ENCODE peak calls at places on chromosomes 7 and 10, in five cellular contexts. J is K562, I is HepG2, V is SK-N-SH, E is GM12878. W is an unnamed sample.

GRCh38 chr7:133940368-133940767 is 186.8 kb upstream of the LRGUK start:
- DNase-seq in J (no peak), I (no peak), V (no peak), E (no peak), W (no peak)

GRCh38 chr7:30778246-30779025 is 7.2 kb downstream of the MINDY4 start:
- DNase-seq in J (no peak), I (no peak), V (no peak), E (no peak), W (no peak)

GRCh38 chr10:132109341-132110072 is 43.8 kb downstream of the JAKMIP3 start:
- DNase-seq in J (no peak), I (no peak), V (no peak), E (no peak), W (no peak)

GRCh38 chr7:100477871-100478248 is 1.2 kb downstream of the TSC22D4 start:
- DNase-seq in J (no peak), I (no peak), V (no peak), E (no peak), W (no peak)

GRCh38 chr7:101954494-101954893 is 137.1 kb downstream of the CUX1 start:
- DNase-seq in J (no peak), I (no peak), V (no peak), E (no peak), W (no peak)

GRCh38 chr7:133822816-133823552 is 304.2 kb upstream of the LRGUK start:
- DNase-seq in J (no peak), I (no peak), V (no peak), E (no peak), W (no peak)

GRCh38 chr10:17031656-17032630 is 97.7 kb downstream of the CUBN start:
- DNase-seq in J (no peak), I (no peak), V (no peak), E (no peak), W (no peak)

GRCh38 chr10:110269641-110270318 is 34.9 kb downstream of the SMNDC1 start:
- DNase-seq in J (no peak), I (peak), V (no peak), E (no peak), W (no peak)

GRCh38 chr7:146175716-146176115 is 59.1 kb downstream of the CNTNAP2 start:
- DNase-seq in J (no peak), I (no peak), V (no peak), E (no peak), W (peak)

GRCh38 chr7:29843106-29843505 is 36.8 kb downstream of the WIPF3 start:
- DNase-seq in J (no peak), I (no peak), V (no peak), E (no peak), W (no peak)

GRCh38 chr7:79453266-79453557 is 255 bp downstream of the MAGI2 start:
- DNase-seq in J (no peak), I (no peak), V (no peak), E (no peak), W (peak)

GRCh38 chr7:16753932-16754571 is 497 bp downstream of the TSPAN13 start:
- DNase-seq in J (peak), I (peak), V (peak), E (no peak), W (peak)

GRCh38 chr7:96300487-96300886 is 21.4 kb downstream of the SLC25A13 start:
- DNase-seq in J (no peak), I (peak), V (no peak), E (no peak), W (no peak)

GRCh38 chr10:125007436-125007835 is 65.5 kb downstream of the ZRANB1 start:
- DNase-seq in J (no peak), I (no peak), V (no peak), E (no peak), W (no peak)

GRCh38 chr10:125006921-125007391 is 65.0 kb downstream of the ZRANB1 start:
- DNase-seq in J (no peak), I (no peak), V (peak), E (no peak), W (no peak)

GRCh38 chr10:125010362-125010761 is 68.4 kb downstream of the ZRANB1 start:
- DNase-seq in J (no peak), I (no peak), V (peak), E (no peak), W (no peak)

GRCh38 chr10:125009580-125010235 is 67.8 kb downstream of the ZRANB1 start:
- DNase-seq in J (no peak), I (no peak), V (no peak), E (no peak), W (no peak)

DNA sequence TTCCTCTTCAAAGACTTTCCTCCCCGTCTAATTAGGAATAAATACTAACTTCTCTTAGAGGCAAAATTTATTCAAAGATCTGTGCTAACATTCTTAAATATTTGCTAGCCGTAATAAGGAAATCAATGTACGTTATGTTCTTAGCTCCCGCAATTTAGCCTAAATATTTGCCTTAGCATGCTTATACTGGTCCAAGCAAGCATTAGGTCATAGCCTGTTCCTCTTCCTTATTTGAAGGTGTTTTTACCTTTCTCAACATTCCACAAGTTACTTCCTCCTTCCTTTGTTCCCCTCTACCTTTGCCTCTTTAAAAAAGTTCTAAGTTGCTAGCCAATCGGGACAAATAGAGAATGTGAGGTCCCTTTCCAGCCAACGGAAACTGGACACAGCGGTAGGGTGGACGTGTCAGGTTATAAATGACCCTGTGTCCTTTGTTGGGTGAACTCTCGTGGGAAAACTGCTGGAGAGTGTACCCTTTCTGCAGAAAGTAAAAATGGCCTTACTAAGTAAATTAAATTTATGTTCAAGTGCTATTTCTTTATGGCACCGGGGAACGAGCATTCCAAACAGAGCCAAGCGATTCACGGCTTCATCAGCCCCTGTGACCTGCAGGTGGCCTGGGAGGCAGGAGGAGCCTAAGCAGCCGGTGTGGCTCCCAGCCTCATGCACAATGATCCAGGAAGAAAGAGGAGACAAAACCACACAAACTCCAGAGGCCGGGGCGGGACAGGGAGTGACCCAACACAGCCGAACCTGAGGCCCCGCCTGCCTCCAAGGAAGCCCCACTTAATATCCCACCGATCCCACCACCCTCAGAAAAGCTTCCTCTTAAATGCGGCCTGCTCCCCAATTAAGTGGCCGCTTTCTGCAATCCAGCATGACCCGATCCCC is 67.0 kb downstream of the ZRANB1 start:
- DNase-seq in J (no peak), I (no peak), V (no peak), E (no peak), W (no peak)
- TF ChIP-seq FOXM1 in J (no peak), I (no peak), V (no peak), E (no peak), W (no peak)

GRCh38 chr7:115477193-115477651 is 553.3 kb downstream of the TFEC start:
- DNase-seq in J (no peak), I (no peak), V (no peak), E (no peak), W (peak)

GRCh38 chr7:115475206-115475605 is 553.3 kb downstream of the MDFIC start:
- DNase-seq in J (no peak), I (no peak), V (no peak), E (no peak), W (no peak)

GRCh38 chr7:115475774-115476407 is 554.0 kb downstream of the MDFIC start:
- DNase-seq in J (no peak), I (no peak), V (no peak), E (no peak), W (peak)

GRCh38 chr7:115478426-115478825 is 552.1 kb downstream of the TFEC start:
- DNase-seq in J (no peak), I (no peak), V (no peak), E (no peak), W (no peak)

DNA sequence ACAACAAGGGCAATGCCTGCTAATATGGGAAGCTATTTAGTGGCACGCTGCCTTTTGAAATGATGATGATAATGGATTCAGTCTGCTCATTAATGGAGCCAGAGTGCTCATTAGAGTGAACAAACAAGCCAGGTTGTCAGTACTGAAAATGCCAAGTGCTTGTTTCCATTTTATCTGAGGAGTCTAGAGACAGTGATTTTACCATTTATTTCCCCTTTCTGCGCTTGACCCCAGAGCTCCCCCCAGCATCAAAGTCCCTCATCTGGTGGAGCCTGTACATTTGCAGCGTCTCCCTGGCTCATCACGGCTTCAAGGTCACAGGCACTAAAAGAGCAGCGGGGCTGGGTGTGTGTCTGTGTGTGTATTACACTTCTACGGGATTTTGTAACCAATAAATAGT is 553.9 kb downstream of the TFEC start:
- DNase-seq in J (no peak), I (no peak), V (no peak), E (no peak), W (no peak)
- TF ChIP-seq FOXM1 in J (no peak), I (no peak), V (no peak), E (no peak), W (no peak)

DNA sequence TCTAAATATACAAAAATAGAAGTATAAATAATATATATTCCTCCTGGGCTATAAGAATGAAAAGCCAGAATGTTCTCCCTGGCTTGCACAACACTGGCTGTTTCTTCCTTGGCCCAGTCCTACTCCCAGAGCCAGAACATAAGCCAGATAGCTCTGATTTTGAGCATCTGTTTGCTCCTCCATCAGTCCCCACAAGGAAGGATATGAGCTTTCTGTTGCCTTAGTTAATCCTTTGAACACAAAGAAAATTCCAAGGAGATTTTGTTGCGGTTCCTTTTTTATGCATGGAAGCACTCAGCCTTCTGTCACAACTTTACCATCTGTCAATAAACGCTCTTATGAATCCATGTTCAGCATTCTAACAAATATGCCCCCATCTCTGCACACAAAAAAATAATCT is 361.8 kb downstream of the IPMK start:
- DNase-seq in J (no peak), I (no peak), V (no peak), E (no peak), W (no peak)
- TF ChIP-seq FOXM1 in J (no peak), I (no peak), V (no peak), E (no peak), W (no peak)

GRCh38 chr10:81889181-81889769 is 14.3 kb downstream of the NRG3 start:
- DNase-seq in J (no peak), I (no peak), V (no peak), E (no peak), W (no peak)
- TF ChIP-seq FOXM1 in J (no peak), I (no peak), V (no peak), E (no peak), W (no peak)

DNA sequence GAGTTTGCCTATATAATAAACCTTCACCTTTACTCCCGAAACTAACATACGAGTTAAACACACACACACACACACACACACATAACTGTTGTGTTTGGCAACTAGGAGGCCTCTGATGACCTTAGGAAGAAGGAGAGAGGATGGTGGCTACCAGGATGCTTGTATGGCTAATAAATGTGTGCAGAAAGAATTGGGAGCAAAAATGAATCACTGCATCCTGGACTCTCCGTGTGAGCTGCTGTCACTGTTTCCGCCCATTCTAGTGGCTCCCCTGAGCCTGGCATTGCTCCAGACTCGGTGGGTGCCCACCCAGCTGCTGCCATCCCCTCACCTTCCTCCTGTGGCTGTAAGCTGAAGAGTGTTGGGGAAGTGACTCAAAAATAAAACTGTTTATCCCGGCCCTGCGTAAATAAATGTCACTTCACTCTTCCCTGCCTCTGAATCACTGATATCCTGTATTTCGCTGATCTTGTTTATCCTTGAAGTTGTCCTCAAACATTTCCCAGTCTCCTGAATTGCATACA is 149.5 kb upstream of the MINDY3 start:
- DNase-seq in J (no peak), I (no peak), V (no peak), E (no peak), W (no peak)
- TF ChIP-seq FOXM1 in J (no peak), I (no peak), V (no peak), E (no peak), W (no peak)

GRCh38 chr10:86868353-86868752 is 89.1 kb downstream of the MMRN2 start:
- DNase-seq in J (no peak), I (no peak), V (no peak), E (no peak), W (peak)
- TF ChIP-seq FOXM1 in J (no peak), I (no peak), V (no peak), E (no peak), W (no peak)

GRCh38 chr10:59622320-59622901 is 87.2 kb downstream of the SLC16A9 start:
- DNase-seq in J (peak), I (peak), V (peak), E (no peak), W (peak)
- TF ChIP-seq FOXM1 in J (no peak), I (no peak), V (no peak), E (no peak), W (no peak)

GRCh38 chr10:31739759-31740158 is 188.9 kb downstream of the ARHGAP12 start:
- DNase-seq in J (no peak), I (no peak), V (no peak), E (no peak), W (no peak)
- TF ChIP-seq FOXM1 in J (no peak), I (no peak), V (no peak), E (no peak), W (no peak)

GRCh38 chr7:158054611-158055010 is 533.0 kb downstream of the PTPRN2 start:
- DNase-seq in J (no peak), I (no peak), V (no peak), E (no peak), W (no peak)
- TF ChIP-seq FOXM1 in J (no peak), I (no peak), V (no peak), E (no peak), W (no peak)